ENCODE peak calls at places on chromosomes 5 and 9, in ten cellular contexts. T is right cardiac atrium; Q is PC-3; Y is Peyer's patch; H is neuronal stem cell; V is mucosa of descending colon; I is cardiac muscle cell; O is effector memory CD4-positive, alpha-beta T cell; S is naive thymus-derived CD4-positive, alpha-beta T cell; G is fibroblast of lung. K is an unnamed sample. For H3K9me3, the result is how much of the 10 kb centered on the place peaks cover.

GRCh38 chr9:137411670-137412380 is 11.1 kb downstream of the EXD3 start:
- DNase-seq in T (peak), Q (peak), Y (peak), H (no peak), V (peak), I (no peak), O (no peak), S (no peak), G (peak), K (no peak)

GRCh38 chr9:33751536-33752129 is 43.7 kb upstream of the PRSS3 start:
- DNase-seq in T (no peak), Q (peak), Y (peak), H (no peak), V (no peak), I (no peak), O (no peak), S (no peak), G (no peak), K (no peak)

GRCh38 chr9:33524431-33524947 is 438 bp downstream of the ANKRD18B start:
- DNase-seq in T (no peak), Q (peak), Y (no peak), H (no peak), V (peak), I (peak), O (no peak), S (no peak), G (no peak), K (no peak)

GRCh38 chr5:140093866-140094265 is 20.0 kb upstream of the PURA start:
- DNase-seq in T (no peak), Q (no peak), Y (no peak), H (no peak), V (no peak), I (no peak), O (no peak), S (no peak), G (no peak), K (no peak)

GRCh38 chr5:3157214-3157613 is 405.7 kb upstream of the IRX2 start:
- DNase-seq in T (no peak), Q (no peak), Y (no peak), H (no peak), V (no peak), I (no peak), O (no peak), S (no peak), G (no peak), K (no peak)

GRCh38 chr5:157778121-157778805 is 34.8 kb downstream of the LSM11 start:
- DNase-seq in T (no peak), Q (peak), Y (peak), H (no peak), V (peak), I (no peak), O (no peak), S (no peak), G (peak), K (no peak)

GRCh38 chr9:106286249-106286648 is 576.7 kb upstream of the ZNF462 start:
- DNase-seq in T (no peak), Q (peak), Y (no peak), H (peak), V (no peak), I (peak), O (no peak), S (no peak), G (peak), K (no peak)

GRCh38 chr9:87324613-87325194 is 173.0 kb upstream of the DAPK1 start:
- DNase-seq in T (no peak), Q (peak), Y (no peak), H (peak), V (no peak), I (peak), O (no peak), S (peak), G (peak), K (no peak)

GRCh38 chr9:79115176-79115575 is 456.6 kb upstream of the TLE4 start:
- DNase-seq in T (no peak), Q (no peak), Y (no peak), H (no peak), V (no peak), I (no peak), O (no peak), S (no peak), G (no peak), K (no peak)

GRCh38 chr5:76367623-76368366 is 35.3 kb upstream of the IQGAP2 start:
- DNase-seq in T (no peak), Q (peak), Y (no peak), H (no peak), V (no peak), I (no peak), O (no peak), S (no peak), G (no peak), K (no peak)

GRCh38 chr5:3333105-3333504 is 262.5 kb upstream of the IRX1 start:
- DNase-seq in T (no peak), Q (no peak), Y (no peak), H (no peak), V (no peak), I (no peak), O (no peak), S (no peak), G (no peak), K (no peak)

GRCh38 chr5:143037071-143037470 is 266.9 kb downstream of the ARHGAP26 start:
- DNase-seq in T (no peak), Q (peak), Y (no peak), H (no peak), V (no peak), I (no peak), O (no peak), S (no peak), G (no peak), K (no peak)

GRCh38 chr5:165497707-165498106 is 1992.3 kb downstream of the MAT2B start:
- DNase-seq in T (no peak), Q (peak), Y (no peak), H (no peak), V (no peak), I (peak), O (no peak), S (no peak), G (peak), K (no peak)

GRCh38 chr5:176700239-176700847 is 53.1 kb downstream of the TSPAN17 start:
- DNase-seq in T (no peak), Q (peak), Y (no peak), H (peak), V (peak), I (peak), O (no peak), S (no peak), G (no peak), K (no peak)

GRCh38 chr9:6714176-6714575 is 43.6 kb upstream of the KDM4C start:
- DNase-seq in T (no peak), Q (no peak), Y (no peak), H (no peak), V (no peak), I (no peak), O (no peak), S (no peak), G (no peak), K (no peak)

GRCh38 chr9:20844916-20845315 is 160.9 kb downstream of the FOCAD start:
- DNase-seq in T (no peak), Q (no peak), Y (no peak), H (no peak), V (no peak), I (no peak), O (no peak), S (no peak), G (peak), K (no peak)

GRCh38 chr9:69718218-69718617 is 41.6 kb downstream of the PTAR1 start:
- DNase-seq in T (no peak), Q (no peak), Y (no peak), H (no peak), V (peak), I (no peak), O (no peak), S (no peak), G (no peak), K (no peak)

GRCh38 chr5:133399247-133399891 is 213.0 kb downstream of the FSTL4 start:
- DNase-seq in T (no peak), Q (no peak), Y (no peak), H (no peak), V (no peak), I (no peak), O (no peak), S (no peak), G (no peak), K (no peak)

GRCh38 chr9:129868571-129869486 is 33.6 kb downstream of the USP20 start:
- DNase-seq in T (no peak), Q (peak), Y (peak), H (no peak), V (peak), I (no peak), O (peak), S (peak), G (no peak), K (peak)

GRCh38 chr5:176711883-176712282 is 64.6 kb downstream of the TSPAN17 start:
- DNase-seq in T (no peak), Q (no peak), Y (no peak), H (no peak), V (no peak), I (no peak), O (no peak), S (no peak), G (no peak), K (no peak)

GRCh38 chr5:40781843-40782409 is 16.2 kb downstream of the PRKAA1 start:
- DNase-seq in T (no peak), Q (no peak), Y (no peak), H (no peak), V (no peak), I (no peak), O (no peak), S (no peak), G (peak), K (no peak)

GRCh38 chr5:175872287-175873089 is 1.1 kb downstream of the CPLX2 start:
- DNase-seq in T (no peak), Q (no peak), Y (no peak), H (no peak), V (no peak), I (no peak), O (no peak), S (no peak), G (no peak), K (no peak)

GRCh38 chr5:89435347-89435746 is 552.4 kb upstream of the MEF2C start:
- DNase-seq in T (no peak), Q (no peak), Y (no peak), H (no peak), V (no peak), I (no peak), O (no peak), S (no peak), G (no peak), K (no peak)

GRCh38 chr5:172429201-172429940 is 25.0 kb downstream of the SH3PXD2B start:
- DNase-seq in T (peak), Q (no peak), Y (peak), H (no peak), V (no peak), I (no peak), O (no peak), S (no peak), G (peak), K (no peak)

GRCh38 chr9:114396558-114397218 is 8.9 kb upstream of the AKNA start:
- DNase-seq in T (peak), Q (no peak), Y (no peak), H (no peak), V (no peak), I (no peak), O (no peak), S (no peak), G (peak), K (no peak)

GRCh38 chr9:113446323-113446740 is 17.2 kb upstream of the RGS3 start:
- DNase-seq in T (no peak), Q (peak), Y (no peak), H (peak), V (no peak), I (peak), O (no peak), S (peak), G (peak), K (no peak)

DNA sequence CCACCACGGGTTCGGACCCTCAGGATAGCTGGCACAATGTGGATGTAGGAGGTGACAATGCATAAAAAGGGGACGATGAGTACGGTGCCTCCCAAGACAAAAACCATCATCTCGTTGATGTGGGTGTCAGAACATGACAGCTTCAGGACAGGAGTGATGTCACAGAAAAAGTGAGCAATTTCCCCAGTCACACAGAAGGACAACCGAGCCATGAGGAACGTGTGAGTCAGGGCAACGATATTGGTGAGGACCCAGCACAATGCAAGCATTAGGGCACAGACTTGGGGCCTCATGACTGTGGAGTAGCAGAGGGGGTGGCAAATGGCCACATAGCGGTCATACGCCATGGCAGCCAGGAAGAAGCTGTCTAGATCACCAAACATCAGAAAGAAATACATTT is 491 bp downstream of the OR1N1 start:
- DNase-seq in T (no peak), Q (no peak), Y (no peak), H (no peak), V (no peak), I (no peak), O (no peak), S (no peak), G (no peak), K (no peak)
- H3K9me3 ChIP-seq in T (under half), Q (under half), Y (under half), H (under half), V (under half), I (under half), O (under half), S (under half), G (under half), K (under half)

GRCh38 chr5:148828461-148829247 is 2.2 kb downstream of the ADRB2 start:
- DNase-seq in T (no peak), Q (peak), Y (no peak), H (no peak), V (no peak), I (no peak), O (no peak), S (no peak), G (no peak), K (no peak)
- H3K9me3 ChIP-seq in T (under half), Q (under half), Y (under half), H (under half), V (under half), I (under half), O (under half), S (under half), G (under half), K (under half)

DNA sequence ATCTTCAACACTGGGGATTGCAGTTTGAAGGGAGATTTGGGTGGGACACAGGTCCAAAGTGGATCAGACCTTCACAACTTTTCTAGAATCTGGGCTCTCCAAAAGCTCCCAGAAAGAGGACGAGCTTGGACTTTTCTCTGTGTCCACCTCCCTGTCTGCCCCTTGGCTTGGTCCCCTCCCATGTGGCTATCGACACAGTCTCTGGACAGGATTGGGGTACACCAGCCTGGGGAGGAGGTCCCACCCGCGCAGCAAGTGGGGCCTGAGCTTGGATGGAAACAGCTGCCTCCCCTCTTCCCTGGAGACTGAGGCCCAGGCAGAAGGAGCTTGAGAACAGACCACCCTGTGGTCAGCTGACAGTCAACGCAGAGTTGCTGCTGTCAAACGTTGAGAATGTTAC is 84.6 kb upstream of the FCN1 start:
- DNase-seq in T (no peak), Q (no peak), Y (no peak), H (no peak), V (no peak), I (no peak), O (no peak), S (no peak), G (no peak), K (no peak)
- H3K9me3 ChIP-seq in T (under half), Q (under half), Y (under half), H (under half), V (under half), I (under half), O (under half), S (under half), G (under half), K (under half)

GRCh38 chr5:141223112-141223783 is at the start of gene PCDHB14:
- DNase-seq in T (no peak), Q (peak), Y (no peak), H (peak), V (no peak), I (peak), O (no peak), S (no peak), G (peak), K (no peak)
- H3K9me3 ChIP-seq in T (under half), Q (under half), Y (under half), H (under half), V (half or more), I (under half), O (under half), S (under half), G (under half), K (under half)

GRCh38 chr9:61671276-61671973 is 481.6 kb downstream of the SPATA31A7 start:
- DNase-seq in T (no peak), Q (no peak), Y (peak), H (no peak), V (no peak), I (no peak), O (no peak), S (no peak), G (no peak), K (no peak)
- H3K9me3 ChIP-seq in T (under half), Q (under half), Y (under half), H (under half), V (half or more), I (under half), O (under half), S (under half), G (under half), K (under half)

GRCh38 chr5:67093259-67093658 is 103.3 kb downstream of the CD180 start:
- DNase-seq in T (no peak), Q (no peak), Y (no peak), H (no peak), V (no peak), I (no peak), O (no peak), S (no peak), G (no peak), K (no peak)
- H3K9me3 ChIP-seq in T (under half), Q (under half), Y (under half), H (under half), V (under half), I (under half), O (under half), S (under half), G (under half), K (under half)